ENCODE peak calls at places on chromosome 6, in four cellular contexts. X is ovary, S is A549, B is tibial nerve. W is an unnamed sample.

GRCh38 chr6:99945995-99946394 is 48.0 kb downstream of the MCHR2 start:
- DNase-seq in S (no peak), X (no peak), B (no peak), W (no peak)

GRCh38 chr6:44657201-44657824 is 269.8 kb downstream of the CDC5L start:
- DNase-seq in B (no peak), S (no peak), X (no peak), W (no peak)

GRCh38 chr6:168015492-168016175 is 18.2 kb downstream of the KIF25 start:
- DNase-seq in X (no peak), B (no peak), S (no peak), W (peak; percentile 37)

GRCh38 chr6:168286116-168286515 is 33.5 kb downstream of the DACT2 start:
- DNase-seq in S (no peak), X (no peak), B (no peak), W (no peak)

GRCh38 chr6:131861356-131861755 is 53.5 kb downstream of the ENPP1 start:
- DNase-seq in X (no peak), B (no peak), S (no peak), W (no peak)

GRCh38 chr6:20134613-20135012 is 77.7 kb downstream of the MBOAT1 start:
- DNase-seq in B (no peak), X (no peak), S (no peak), W (no peak)

GRCh38 chr6:12010635-12011275 is 1.4 kb upstream of the HIVEP1 start:
- DNase-seq in X (peak; percentile 78), B (peak; percentile 63), S (peak; percentile 66), W (peak; percentile 93)

GRCh38 chr6:7324520-7324919 is 11.5 kb upstream of the SSR1 start:
- DNase-seq in S (no peak), X (no peak), B (peak; percentile 19), W (no peak)

GRCh38 chr6:151240861-151241642 is 1.3 kb downstream of the AKAP12 start:
- DNase-seq in S (peak; percentile 54), B (peak; percentile 37), X (peak; percentile 78), W (no peak)

GRCh38 chr6:30074331-30075093 is 1.1 kb downstream of the RNF39 start:
- DNase-seq in X (peak; percentile 80), S (no peak), B (no peak), W (no peak)

GRCh38 chr6:449486-450419 is 58.2 kb downstream of the IRF4 start:
- DNase-seq in X (no peak), S (no peak), B (no peak), W (no peak)

GRCh38 chr6:15824851-15825250 is 162.0 kb upstream of the DTNBP1 start:
- DNase-seq in X (no peak), B (no peak), S (no peak), W (peak; percentile 12)

GRCh38 chr6:170101281-170102035 is 189.4 kb downstream of the DLL1 start:
- DNase-seq in S (no peak), X (peak; percentile 19), B (no peak), W (no peak)

GRCh38 chr6:36839819-36840379 is 655 bp upstream of the CPNE5 start:
- DNase-seq in B (no peak), S (peak; percentile 16), X (peak; percentile 76), W (no peak)

GRCh38 chr6:66896415-66896814 is 1189.4 kb upstream of the EYS start:
- DNase-seq in S (no peak), X (no peak), B (no peak), W (no peak)

GRCh38 chr6:95784019-95784418 is 206.7 kb downstream of the MANEA start:
- DNase-seq in X (no peak), B (no peak), S (no peak), W (no peak)

GRCh38 chr6:130466744-130467052 is 100.9 kb downstream of the TMEM200A start:
- DNase-seq in B (no peak), X (no peak), S (no peak), W (no peak)

GRCh38 chr6:117829594-117830319 is 77.3 kb upstream of the SLC35F1 start:
- DNase-seq in X (no peak), S (peak; percentile 45), B (no peak), W (no peak)

GRCh38 chr6:25934735-25935313 is 4.3 kb upstream of the SLC17A2 start:
- DNase-seq in B (no peak), X (no peak), S (no peak), W (peak; percentile 5)

GRCh38 chr6:146286976-146287375 is 256.7 kb upstream of the RAB32 start:
- DNase-seq in S (no peak), B (no peak), X (no peak), W (no peak)

GRCh38 chr6:112237066-112237465 is 17.3 kb downstream of the LAMA4 start:
- DNase-seq in S (no peak), X (no peak), B (no peak), W (no peak)

GRCh38 chr6:84766796-84767590 is 2.6 kb upstream of the TBX18 start:
- DNase-seq in X (no peak), S (no peak), B (no peak), W (no peak)

GRCh38 chr6:45377041-45377554 is 636 bp downstream of the SUPT3H start:
- DNase-seq in X (no peak), S (peak; percentile 6), B (peak; percentile 72), W (peak; percentile 93)

GRCh38 chr6:34235605-34236422 is 859 bp upstream of the HMGA1 start:
- DNase-seq in S (peak; percentile 75), X (peak; percentile 59), B (peak; percentile 32), W (no peak)

GRCh38 chr6:25022140-25022553 is 86.4 kb upstream of the RIPOR2 start:
- DNase-seq in X (no peak), B (no peak), S (no peak), W (no peak)

GRCh38 chr6:125519367-125519766 is 217.6 kb upstream of the HDDC2 start:
- DNase-seq in B (no peak), X (no peak), S (no peak), W (no peak)

GRCh38 chr6:117840541-117840983 is 66.5 kb upstream of the SLC35F1 start:
- DNase-seq in S (peak; percentile 53), B (no peak), X (no peak), W (no peak)

GRCh38 chr6:22062807-22063408 is 233.9 kb downstream of the PRL start:
- DNase-seq in X (no peak), B (no peak), S (no peak), W (no peak)

GRCh38 chr6:165817771-165818170 is 154.7 kb upstream of the PDE10A start:
- DNase-seq in X (no peak), B (no peak), S (no peak), W (no peak)
- H3K4me3 ChIP-seq in X (no peak overlapping the region), B (no peak overlapping the region), S (no peak overlapping the region), W (no peak overlapping the region)

GRCh38 chr6:121934461-121934860 is 465.0 kb upstream of the HSF2 start:
- DNase-seq in X (no peak), B (no peak), S (no peak), W (no peak)

DNA sequence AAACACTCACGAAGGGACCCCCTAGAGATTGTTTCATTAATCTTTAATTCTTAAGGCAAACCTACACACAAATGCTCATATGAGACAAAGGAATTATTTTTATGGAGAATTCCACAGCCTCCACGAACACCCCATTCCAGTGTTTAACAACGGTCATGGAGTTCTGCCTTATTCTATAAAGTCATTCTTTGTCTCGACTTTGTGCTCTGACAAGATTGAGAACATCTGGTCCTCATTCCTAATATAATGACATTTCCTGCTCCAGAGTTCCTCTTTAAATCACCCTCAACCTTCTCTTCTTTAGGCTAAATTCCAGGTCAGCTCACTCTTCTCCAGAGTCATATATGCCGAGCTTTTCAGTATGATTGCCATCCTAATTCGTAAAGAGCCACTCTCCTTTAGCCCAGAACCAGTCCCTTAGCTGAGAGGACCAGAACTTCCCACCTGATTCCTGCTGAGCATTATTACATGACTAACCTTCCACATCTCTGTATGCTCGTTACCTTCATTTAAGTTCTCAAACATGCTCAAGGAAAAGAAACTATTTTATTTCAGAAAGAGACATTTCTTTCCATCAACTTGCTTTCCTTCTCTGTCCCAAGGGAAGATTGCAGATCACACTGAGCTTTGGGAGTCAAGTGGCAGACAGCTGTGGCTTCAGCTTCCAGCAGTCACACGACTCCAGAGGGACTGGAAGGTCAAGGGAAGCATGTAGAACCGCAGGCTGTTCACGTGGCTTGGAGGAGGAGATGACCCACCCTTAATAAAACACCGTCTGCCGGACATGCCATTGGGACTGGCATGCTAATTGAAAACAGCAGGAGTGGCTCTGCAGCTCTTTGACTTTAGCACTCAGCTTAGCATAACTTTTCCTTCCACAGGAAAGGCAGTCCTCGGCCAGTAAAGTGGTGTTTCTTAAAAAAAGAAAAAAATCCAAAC is 467.1 kb upstream of the HSF2 start:
- DNase-seq in B (peak; percentile 37), X (no peak), S (peak; percentile 17), W (no peak)
- TF ChIP-seq EP300 in B (no peak), X (no peak), S (no peak), W (no peak)

GRCh38 chr6:51386347-51386836 is 567.7 kb downstream of the TFAP2B start:
- DNase-seq in S (no peak), X (no peak), B (no peak), W (no peak)

GRCh38 chr6:51384736-51385135 is 566.1 kb downstream of the TFAP2B start:
- DNase-seq in B (no peak), S (no peak), X (no peak), W (no peak)

DNA sequence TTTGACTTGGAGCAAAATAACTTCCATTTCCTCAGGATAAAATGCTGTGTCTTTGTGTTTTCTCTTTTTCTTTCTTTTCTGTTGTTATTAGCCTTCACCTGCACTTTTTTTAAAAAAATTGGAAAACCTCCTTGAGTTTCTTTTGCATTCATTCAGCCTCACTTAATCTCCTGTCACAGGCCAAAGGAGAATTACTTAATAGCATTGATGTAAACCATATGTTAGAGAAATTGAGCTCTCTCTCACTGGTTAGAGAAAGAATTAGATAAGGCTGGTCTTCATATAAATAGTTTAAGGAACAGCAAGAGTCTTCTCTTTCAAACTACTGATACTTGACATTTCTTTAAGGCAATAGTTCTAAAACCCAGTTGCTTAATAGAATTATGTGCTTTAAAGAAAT is 564.2 kb downstream of the TFAP2B start:
- DNase-seq in B (no peak), S (no peak), X (no peak), W (no peak)
- H3K4me3 ChIP-seq in B (no peak overlapping the region), S (no peak overlapping the region), X (no peak overlapping the region), W (no peak overlapping the region)

DNA sequence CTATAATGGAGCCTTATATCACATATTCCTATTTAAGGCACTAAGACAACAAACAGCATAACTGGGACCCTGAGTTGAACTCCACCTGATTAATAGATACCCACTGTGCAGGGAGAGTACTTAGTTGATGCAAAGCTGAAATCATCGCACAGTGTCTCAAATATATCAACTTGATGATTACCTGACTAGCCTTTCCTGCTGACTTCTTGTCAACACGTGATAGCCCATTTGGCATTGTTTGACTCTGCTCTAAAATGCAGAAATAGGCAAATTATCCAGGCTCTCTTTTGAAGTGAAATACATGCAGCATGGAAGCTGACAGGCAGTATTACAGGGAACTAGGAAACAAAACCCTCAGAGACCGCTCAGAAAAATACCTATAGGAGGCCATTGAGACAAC is 154.6 kb upstream of the HDAC2 start:
- DNase-seq in X (no peak), S (no peak), B (no peak), W (no peak)
- TF ChIP-seq EP300 in X (no peak), S (no peak), B (no peak), W (no peak)

GRCh38 chr6:109008061-109008460 is 86.6 kb downstream of the SESN1 start:
- DNase-seq in X (no peak), B (no peak), S (no peak), W (no peak)
- H3K4me3 ChIP-seq in X (peak overlapping the region; percentile 76), B (peak overlapping the region; percentile 97), S (peak overlapping the region; percentile 88), W (peak overlapping the region; percentile 88)

W was measured in esophagus muscularis mucosa.